ENCODE peak calls at places on chromosomes 2 and 18, in ten cellular contexts. V, M, X, Q, J, Y, O, G, F and P are unnamed samples.

GRCh38 chr2:162073776-162074578 is at the start of gene DPP4:
- DNase-seq in V (peak; percentile 86), M (peak; percentile 64), X (no peak), Q (no peak), J (peak; percentile 55), Y (peak; percentile 66), O (peak; percentile 82), G (no peak), F (peak; percentile 71), P (no peak)

GRCh38 chr2:48134704-48135103 is 228.4 kb upstream of the FBXO11 start:
- DNase-seq in V (no peak), M (no peak), X (no peak), Q (no peak), J (no peak), Y (no peak), O (no peak), G (no peak), F (no peak), P (no peak)

GRCh38 chr2:205769879-205770278 is 87.6 kb downstream of the NRP2 start:
- DNase-seq in V (no peak), M (no peak), X (no peak), Q (no peak), J (no peak), Y (no peak), O (no peak), G (no peak), F (no peak), P (no peak)

GRCh38 chr2:84870306-84870705 is 10.6 kb downstream of the TRABD2A start:
- DNase-seq in V (peak; percentile 24), M (peak; percentile 57), X (no peak), Q (no peak), J (no peak), Y (no peak), O (no peak), G (no peak), F (no peak), P (no peak)

GRCh38 chr2:232491139-232491780 is 3.6 kb upstream of the ECEL1 start:
- DNase-seq in V (peak; percentile 56), M (no peak), X (no peak), Q (no peak), J (peak; percentile 41), Y (peak; percentile 22), O (no peak), G (no peak), F (no peak), P (peak; percentile 34)

GRCh38 chr2:136527560-136527959 is 237.8 kb upstream of the THSD7B start:
- DNase-seq in V (peak; percentile 24), M (no peak), X (peak; percentile 1), Q (peak; percentile 0), J (no peak), Y (peak; percentile 50), O (no peak), G (peak; percentile 9), F (peak; percentile 1), P (no peak)

GRCh38 chr2:118032169-118033013 is 18.5 kb upstream of the CCDC93 start:
- DNase-seq in V (peak; percentile 54), M (no peak), X (peak; percentile 39), Q (no peak), J (no peak), Y (peak; percentile 39), O (peak; percentile 57), G (peak; percentile 36), F (peak; percentile 71), P (no peak)

GRCh38 chr18:34999734-35000397 is 41.3 kb upstream of the MAPRE2 start:
- DNase-seq in V (no peak), M (no peak), X (no peak), Q (no peak), J (no peak), Y (peak; percentile 28), O (no peak), G (no peak), F (no peak), P (no peak)

GRCh38 chr18:43571078-43571689 is 293.9 kb upstream of the SYT4 start:
- DNase-seq in V (peak; percentile 29), M (no peak), X (peak; percentile 67), Q (peak; percentile 29), J (no peak), Y (no peak), O (no peak), G (peak; percentile 49), F (peak; percentile 67), P (no peak)

GRCh38 chr2:240413813-240414429 is 21.5 kb upstream of the GPC1 start:
- DNase-seq in V (no peak), M (peak; percentile 55), X (no peak), Q (no peak), J (no peak), Y (peak; percentile 13), O (no peak), G (no peak), F (no peak), P (no peak)

GRCh38 chr2:230734247-230735175 is 21.9 kb downstream of the CAB39 start:
- DNase-seq in V (no peak), M (no peak), X (no peak), Q (no peak), J (no peak), Y (no peak), O (no peak), G (no peak), F (no peak), P (no peak)

GRCh38 chr2:191386938-191387536 is 141.8 kb downstream of the MYO1B start:
- DNase-seq in V (no peak), M (no peak), X (peak; percentile 65), Q (no peak), J (no peak), Y (no peak), O (no peak), G (peak; percentile 92), F (peak; percentile 80), P (no peak)

GRCh38 chr2:144683955-144684354 is 164.0 kb upstream of the ZEB2 start:
- DNase-seq in V (no peak), M (no peak), X (no peak), Q (no peak), J (no peak), Y (no peak), O (no peak), G (no peak), F (no peak), P (no peak)

GRCh38 chr2:5365871-5366461 is 326.2 kb upstream of the SOX11 start:
- DNase-seq in V (peak; percentile 85), M (no peak), X (peak; percentile 67), Q (no peak), J (peak; percentile 72), Y (peak; percentile 85), O (peak; percentile 40), G (peak; percentile 28), F (no peak), P (peak; percentile 82)

GRCh38 chr2:200747668-200748618 is 63.8 kb upstream of the BZW1 start:
- DNase-seq in V (no peak), M (no peak), X (peak; percentile 90), Q (no peak), J (no peak), Y (no peak), O (no peak), G (peak; percentile 99), F (peak; percentile 74), P (no peak)

GRCh38 chr2:207807516-207807915 is 37.8 kb upstream of the FZD5 start:
- DNase-seq in V (no peak), M (no peak), X (no peak), Q (no peak), J (no peak), Y (no peak), O (peak; percentile 56), G (no peak), F (no peak), P (no peak)

GRCh38 chr2:45963816-45964215 is 312.3 kb downstream of the PRKCE start:
- DNase-seq in V (no peak), M (no peak), X (no peak), Q (no peak), J (no peak), Y (no peak), O (no peak), G (no peak), F (no peak), P (no peak)

GRCh38 chr2:86764661-86765307 is 25.9 kb downstream of the CD8A start:
- DNase-seq in V (peak; percentile 59), M (no peak), X (peak; percentile 62), Q (peak; percentile 12), J (no peak), Y (no peak), O (peak; percentile 60), G (peak; percentile 54), F (peak; percentile 68), P (no peak)

GRCh38 chr18:8450013-8450412 is 159.2 kb upstream of the RAB12 start:
- DNase-seq in V (peak; percentile 81), M (no peak), X (no peak), Q (peak; percentile 4), J (no peak), Y (peak; percentile 65), O (no peak), G (no peak), F (peak; percentile 7), P (no peak)

GRCh38 chr2:239776441-239777033 is 248.6 kb downstream of the NDUFA10 start:
- DNase-seq in V (peak; percentile 58), M (no peak), X (no peak), Q (no peak), J (no peak), Y (peak; percentile 23), O (no peak), G (no peak), F (no peak), P (peak; percentile 54)

GRCh38 chr2:5549061-5549601 is 143.1 kb upstream of the SOX11 start:
- DNase-seq in V (no peak), M (no peak), X (peak; percentile 45), Q (no peak), J (no peak), Y (no peak), O (no peak), G (peak; percentile 47), F (no peak), P (no peak)

GRCh38 chr2:16707014-16707413 is 41.4 kb upstream of the CYRIA start:
- DNase-seq in V (no peak), M (no peak), X (no peak), Q (no peak), J (no peak), Y (no peak), O (no peak), G (no peak), F (no peak), P (no peak)

GRCh38 chr18:9140381-9140780 is 3.8 kb downstream of the ANKRD12 start:
- DNase-seq in V (no peak), M (no peak), X (no peak), Q (no peak), J (no peak), Y (no peak), O (no peak), G (no peak), F (no peak), P (no peak)

GRCh38 chr2:100273387-100273786 is 48.9 kb downstream of the LONRF2 start:
- DNase-seq in V (no peak), M (no peak), X (no peak), Q (no peak), J (no peak), Y (no peak), O (no peak), G (no peak), F (no peak), P (no peak)

GRCh38 chr2:215626812-215627281 is 191.0 kb upstream of the FN1 start:
- DNase-seq in V (no peak), M (no peak), X (no peak), Q (no peak), J (no peak), Y (no peak), O (no peak), G (peak; percentile 77), F (no peak), P (no peak)

GRCh38 chr18:23053756-23054457 is 81.4 kb upstream of the CABLES1 start:
- DNase-seq in V (peak; percentile 88), M (no peak), X (peak; percentile 35), Q (no peak), J (no peak), Y (peak; percentile 87), O (no peak), G (peak; percentile 65), F (peak; percentile 22), P (no peak)

GRCh38 chr2:222076978-222077690 is 221.7 kb downstream of the PAX3 start:
- DNase-seq in V (no peak), M (no peak), X (no peak), Q (no peak), J (no peak), Y (no peak), O (no peak), G (no peak), F (no peak), P (no peak)

GRCh38 chr2:57443985-57444501 is 602.6 kb upstream of the VRK2 start:
- DNase-seq in V (no peak), M (no peak), X (no peak), Q (no peak), J (no peak), Y (no peak), O (no peak), G (no peak), F (no peak), P (no peak)